ENCODE peak calls at places on chromosomes 7 and 10, in ten cellular contexts. B is left ventricle myocardium inferior, S is testis, W is left lung, C is stomach, N is GM12878, I is heart right ventricle, P is iPS DF 6.9, M is lung, X is HepG2. J is an unnamed sample. For H3K9me3, the result is how much of the 10 kb centered on the place peaks cover.

GRCh38 chr10:130422366-130423324 is 286.5 kb downstream of the GLRX3 start:
- DNase-seq in B (no peak), S (no peak), W (no peak), C (no peak), N (no peak), I (no peak), P (no peak), M (peak), X (no peak), J (peak)

GRCh38 chr7:80142853-80143580 is 8.4 kb downstream of the GNAI1 start:
- DNase-seq in B (no peak), S (no peak), W (no peak), C (no peak), N (no peak), I (no peak), P (no peak), M (no peak), X (no peak), J (no peak)

GRCh38 chr7:129228633-129229032 is 3.8 kb downstream of the AHCYL2 start:
- DNase-seq in B (no peak), S (peak), W (no peak), C (no peak), N (no peak), I (no peak), P (no peak), M (no peak), X (no peak), J (no peak)

GRCh38 chr7:155844526-155844925 is 32.3 kb upstream of the SHH start:
- DNase-seq in B (no peak), S (no peak), W (no peak), C (no peak), N (no peak), I (no peak), P (no peak), M (no peak), X (no peak), J (no peak)

GRCh38 chr7:18505870-18506460 is 10.4 kb downstream of the HDAC9 start:
- DNase-seq in B (no peak), S (no peak), W (no peak), C (no peak), N (no peak), I (no peak), P (no peak), M (no peak), X (no peak), J (no peak)

GRCh38 chr7:17131983-17132655 is 166.3 kb upstream of the AHR start:
- DNase-seq in B (no peak), S (no peak), W (peak), C (no peak), N (no peak), I (no peak), P (no peak), M (no peak), X (peak), J (no peak)

GRCh38 chr7:14861456-14861855 is 41.1 kb downstream of the DGKB start:
- DNase-seq in B (no peak), S (no peak), W (no peak), C (no peak), N (no peak), I (no peak), P (no peak), M (no peak), X (no peak), J (no peak)

GRCh38 chr10:36114913-36115312 is 472.8 kb upstream of the FZD8 start:
- DNase-seq in B (no peak), S (peak), W (no peak), C (no peak), N (no peak), I (no peak), P (no peak), M (peak), X (no peak), J (no peak)

GRCh38 chr7:98831641-98832221 is 38.1 kb downstream of the TMEM130 start:
- DNase-seq in B (no peak), S (peak), W (no peak), C (no peak), N (no peak), I (no peak), P (no peak), M (no peak), X (peak), J (no peak)

GRCh38 chr7:107563072-107563760 is 504 bp downstream of the COG5 start:
- DNase-seq in B (no peak), S (no peak), W (no peak), C (peak), N (no peak), I (no peak), P (no peak), M (no peak), X (peak), J (peak)

GRCh38 chr7:44884553-44885393 is 557 bp downstream of the PURB start:
- DNase-seq in B (peak), S (peak), W (peak), C (peak), N (no peak), I (peak), P (no peak), M (peak), X (no peak), J (no peak)

GRCh38 chr7:18570890-18571478 is 75.4 kb downstream of the HDAC9 start:
- DNase-seq in B (no peak), S (peak), W (no peak), C (no peak), N (no peak), I (no peak), P (no peak), M (no peak), X (peak), J (no peak)

GRCh38 chr10:108904163-108904878 is 1019.0 kb downstream of the XPNPEP1 start:
- DNase-seq in B (no peak), S (no peak), W (no peak), C (no peak), N (no peak), I (no peak), P (no peak), M (no peak), X (no peak), J (no peak)

GRCh38 chr7:111104710-111105109 is 13.8 kb downstream of the LRRN3 start:
- DNase-seq in B (no peak), S (no peak), W (no peak), C (no peak), N (no peak), I (no peak), P (no peak), M (no peak), X (no peak), J (no peak)

GRCh38 chr10:27328946-27329345 is 88.3 kb upstream of the ACBD5 start:
- DNase-seq in B (no peak), S (no peak), W (no peak), C (no peak), N (no peak), I (no peak), P (no peak), M (no peak), X (no peak), J (no peak)

GRCh38 chr10:73812662-73813061 is 1.3 kb upstream of the NDST2 start:
- DNase-seq in B (no peak), S (no peak), W (no peak), C (no peak), N (no peak), I (no peak), P (no peak), M (no peak), X (no peak), J (no peak)

GRCh38 chr7:39379416-39379815 is 186.8 kb upstream of the YAE1 start:
- DNase-seq in B (no peak), S (no peak), W (no peak), C (no peak), N (no peak), I (no peak), P (no peak), M (no peak), X (no peak), J (no peak)

GRCh38 chr7:39372383-39372782 is 193.8 kb upstream of the YAE1 start:
- DNase-seq in B (no peak), S (no peak), W (no peak), C (no peak), N (no peak), I (no peak), P (no peak), M (no peak), X (no peak), J (no peak)

GRCh38 chr7:39375047-39375873 is 190.9 kb upstream of the YAE1 start:
- DNase-seq in B (no peak), S (no peak), W (no peak), C (no peak), N (no peak), I (no peak), P (no peak), M (no peak), X (peak), J (no peak)

DNA sequence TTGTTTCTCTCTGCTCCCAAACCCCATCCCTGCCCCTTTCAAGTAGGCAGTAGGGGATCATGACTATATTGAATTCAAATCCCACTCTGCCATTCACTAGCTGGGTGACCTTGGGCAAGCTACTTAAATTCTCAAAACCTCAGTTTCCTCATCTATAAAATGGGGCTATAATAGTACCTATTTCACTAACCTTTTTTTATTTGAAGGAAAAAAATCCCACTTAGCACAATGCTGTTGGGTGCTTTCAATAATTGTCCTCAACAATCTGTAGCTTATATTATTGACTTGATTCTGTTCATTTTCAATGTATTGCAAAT is 190.4 kb upstream of the YAE1 start:
- DNase-seq in B (no peak), S (no peak), W (no peak), C (no peak), N (no peak), I (no peak), P (no peak), M (no peak), X (no peak), J (no peak)
- H3K9me3 ChIP-seq in B (under half), S (under half), W (under half), C (under half), N (under half), I (under half), P (under half), M (under half), X (under half), J (under half)

GRCh38 chr10:20976390-20976789 is 79.3 kb upstream of the NEBL start:
- DNase-seq in B (no peak), S (no peak), W (no peak), C (no peak), N (no peak), I (no peak), P (no peak), M (no peak), X (no peak), J (no peak)

GRCh38 chr10:20975236-20975635 is 78.1 kb upstream of the NEBL start:
- DNase-seq in B (no peak), S (no peak), W (no peak), C (no peak), N (no peak), I (no peak), P (no peak), M (no peak), X (no peak), J (no peak)

GRCh38 chr10:20978617-20979016 is 81.5 kb upstream of the NEBL start:
- DNase-seq in B (no peak), S (no peak), W (no peak), C (no peak), N (no peak), I (no peak), P (no peak), M (no peak), X (no peak), J (no peak)

GRCh38 chr10:20981419-20981953 is 84.4 kb upstream of the NEBL start:
- DNase-seq in B (no peak), S (no peak), W (no peak), C (no peak), N (no peak), I (no peak), P (no peak), M (no peak), X (no peak), J (no peak)

DNA sequence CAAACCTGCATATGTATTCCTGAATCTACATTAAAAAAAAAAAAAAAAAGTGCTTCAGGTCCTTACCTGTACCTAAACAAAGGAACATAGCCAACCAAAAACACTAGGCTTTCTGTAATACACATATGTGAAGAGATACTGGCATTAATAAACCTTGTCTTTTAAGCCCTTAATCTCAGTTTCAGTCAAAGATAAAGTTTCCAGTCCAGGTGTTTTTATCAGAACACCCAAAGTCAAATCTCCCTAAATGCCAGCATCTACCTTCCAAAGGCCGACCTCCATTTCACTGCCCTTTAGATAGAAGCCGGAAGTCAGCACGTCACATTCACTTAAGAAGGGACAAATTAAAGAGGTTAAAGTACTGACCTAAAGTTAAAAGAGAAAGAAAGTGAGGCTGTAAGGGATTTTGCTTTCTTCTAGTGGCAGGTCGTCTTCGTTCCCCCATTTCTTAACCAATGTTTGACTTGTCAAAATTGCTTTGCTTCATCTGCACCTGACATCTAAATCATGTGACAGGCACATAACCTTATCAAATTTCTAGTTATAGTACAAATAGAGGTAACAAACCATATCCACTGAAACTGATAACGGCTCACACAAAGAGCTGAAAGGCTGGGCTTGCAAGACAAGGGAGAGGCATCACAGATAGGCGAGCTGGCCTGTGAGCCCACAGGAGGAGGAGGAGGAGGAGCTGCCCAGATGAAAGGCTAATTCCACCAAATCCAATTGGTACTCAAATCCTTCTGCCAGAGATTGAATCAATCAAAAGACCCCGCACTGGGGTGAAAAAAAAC is 80.0 kb upstream of the NEBL start:
- DNase-seq in B (no peak), S (no peak), W (no peak), C (no peak), N (no peak), I (no peak), P (no peak), M (no peak), X (no peak), J (no peak)
- H3K4me3 ChIP-seq in B (no peak), S (no peak), W (no peak), C (no peak), N (no peak), I (no peak), P (no peak), M (no peak), X (no peak), J (no peak)

GRCh38 chr10:62650411-62650810 is 154.1 kb upstream of the ADO start:
- DNase-seq in B (no peak), S (no peak), W (no peak), C (no peak), N (no peak), I (no peak), P (no peak), M (no peak), X (no peak), J (no peak)
- H3K27ac ChIP-seq in B (no peak), S (no peak), W (no peak), C (no peak), N (no peak), I (no peak), P (no peak), M (no peak), X (no peak), J (no peak)

GRCh38 chr7:63073736-63074135 is 924.9 kb upstream of the ZNF722 start:
- DNase-seq in B (no peak), S (no peak), W (no peak), C (no peak), N (no peak), I (no peak), P (no peak), M (no peak), X (no peak), J (peak)
- H3K9me3 ChIP-seq in B (half or more), S (under half), W (under half), C (half or more), N (under half), I (under half), P (under half), M (under half), X (half or more), J (under half)

GRCh38 chr10:32130788-32131187 is 74.6 kb upstream of the KIF5B start:
- DNase-seq in B (no peak), S (no peak), W (no peak), C (no peak), N (no peak), I (no peak), P (no peak), M (no peak), X (no peak), J (no peak)
- H3K4me3 ChIP-seq in B (no peak), S (no peak), W (no peak), C (no peak), N (no peak), I (no peak), P (no peak), M (no peak), X (no peak), J (no peak)

DNA sequence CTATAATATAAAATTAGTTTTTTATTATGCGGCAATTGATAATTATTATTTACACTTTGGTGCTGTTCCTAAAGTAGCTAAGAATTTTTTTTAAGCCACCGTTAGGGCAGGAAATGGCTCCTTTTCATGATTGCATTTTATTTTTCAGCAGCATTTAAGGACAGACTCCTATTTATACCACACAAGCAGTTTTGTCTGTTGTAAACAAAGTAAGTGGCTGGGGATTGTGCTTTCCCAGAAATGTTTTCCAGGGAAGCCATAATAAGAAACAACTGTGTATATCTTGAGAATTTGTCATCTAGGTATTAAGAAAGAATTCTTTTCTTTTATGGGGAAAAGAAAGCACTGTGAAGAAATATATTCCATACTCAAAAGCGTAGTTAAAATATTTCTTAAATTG is 232.0 kb downstream of the VTI1A start:
- DNase-seq in B (no peak), S (no peak), W (no peak), C (no peak), N (no peak), I (no peak), P (no peak), M (no peak), X (no peak), J (no peak)
- H3K27ac ChIP-seq in B (no peak), S (no peak), W (no peak), C (no peak), N (no peak), I (no peak), P (no peak), M (no peak), X (peak), J (no peak)

GRCh38 chr7:137146996-137147720 is 196.4 kb downstream of the PTN start:
- DNase-seq in B (no peak), S (no peak), W (no peak), C (no peak), N (no peak), I (no peak), P (no peak), M (no peak), X (no peak), J (no peak)
- H3K9me3 ChIP-seq in B (under half), S (under half), W (under half), C (under half), N (under half), I (under half), P (under half), M (under half), X (under half), J (under half)

GRCh38 chr10:132041340-132041739 is 24.4 kb upstream of the JAKMIP3 start:
- DNase-seq in B (no peak), S (no peak), W (peak), C (no peak), N (no peak), I (no peak), P (no peak), M (no peak), X (no peak), J (no peak)
- H3K4me3 ChIP-seq in B (no peak), S (no peak), W (no peak), C (no peak), N (no peak), I (no peak), P (no peak), M (no peak), X (no peak), J (no peak)

J was measured in vagina.